ENCODE peak calls at places on chromosome 2, in four cellular contexts. Z is central memory CD4-positive, alpha-beta T cell; V is RPMI7951; N is iPS DF 6.9. C is an unnamed sample.

GRCh38 chr2:203708846-203709815 is 2.7 kb downstream of the CD28 start:
- DNase-seq in Z (no peak), V (no peak), N (no peak), C (no peak)

GRCh38 chr2:17804358-17804757 is 11.9 kb upstream of the MSGN1 start:
- DNase-seq in Z (no peak), V (no peak), N (no peak), C (no peak)

GRCh38 chr2:234083572-234084348 is 33.3 kb downstream of the SPP2 start:
- DNase-seq in Z (no peak), V (no peak), N (no peak), C (no peak)

GRCh38 chr2:57720728-57721627 is 325.6 kb upstream of the VRK2 start:
- DNase-seq in Z (no peak), V (peak; percentile 58), N (peak; percentile 71), C (peak; percentile 38)

GRCh38 chr2:189901664-189902063 is 117.4 kb downstream of the PMS1 start:
- DNase-seq in Z (no peak), V (no peak), N (no peak), C (no peak)

GRCh38 chr2:8355046-8355445 is 326.8 kb upstream of the ID2 start:
- DNase-seq in Z (no peak), V (no peak), N (no peak), C (no peak)

GRCh38 chr2:238573065-238573778 is 146.5 kb downstream of the ASB1 start:
- DNase-seq in Z (no peak), V (no peak), N (no peak), C (peak; percentile 49)

GRCh38 chr2:138787053-138787666 is 7.0 kb upstream of the NXPH2 start:
- DNase-seq in Z (no peak), V (peak; percentile 21), N (no peak), C (peak; percentile 25)

GRCh38 chr2:183125659-183126341 is 1.6 kb downstream of the NUP35 start:
- DNase-seq in Z (no peak), V (peak; percentile 15), N (no peak), C (no peak)